ENCODE peak calls at places on chromosomes 6 and 20, in nine cellular contexts. E is endothelial cell, K is GM06990, C is ovary, R is choroid plexus epithelial cell, F is endothelial cell of umbilical vein, Z is heart right ventricle, B is occipital lobe, A is B cell. O is an unnamed sample.

GRCh38 chr6:38725414-38726183 is 10.5 kb downstream of the DNAH8 start:
- DNase-seq in B (no peak), K (no peak), Z (no peak), C (no peak), R (peak), F (no peak), E (no peak), A (no peak), O (no peak)

GRCh38 chr20:57677323-57677982 is 32.4 kb downstream of the PMEPA1 start:
- DNase-seq in Z (no peak), C (no peak), A (no peak), F (no peak), K (no peak), E (no peak), R (no peak), B (no peak), O (no peak)

GRCh38 chr20:9021699-9022098 is 47.2 kb upstream of the PLCB4 start:
- DNase-seq in C (no peak), A (no peak), E (no peak), R (peak), F (no peak), Z (peak), B (no peak), K (no peak), O (no peak)

GRCh38 chr20:45934046-45934586 is 367 bp upstream of the PCIF1 start:
- DNase-seq in K (peak), R (peak), A (peak), C (peak), B (peak), Z (peak), F (no peak), E (no peak), O (peak)

GRCh38 chr6:167420858-167421766 is 96.2 kb downstream of the TTLL2 start:
- DNase-seq in F (no peak), K (no peak), A (no peak), Z (no peak), C (no peak), E (no peak), B (no peak), R (no peak), O (no peak)

GRCh38 chr6:67496191-67496590 is 1138.9 kb upstream of the ADGRB3 start:
- DNase-seq in B (no peak), K (no peak), R (no peak), E (no peak), C (no peak), A (no peak), F (no peak), Z (no peak), O (no peak)

GRCh38 chr6:139010674-139011073 is 17.9 kb upstream of the ABRACL start:
- DNase-seq in F (no peak), K (no peak), A (no peak), R (no peak), B (no peak), C (no peak), E (no peak), Z (no peak), O (no peak)

GRCh38 chr20:33299111-33299603 is 16.1 kb downstream of the BPIFB1 start:
- DNase-seq in C (peak), E (peak), R (peak), Z (peak), B (peak), A (peak), K (peak), F (peak), O (peak)

GRCh38 chr20:6637160-6637579 is 130.3 kb upstream of the BMP2 start:
- DNase-seq in B (no peak), A (no peak), R (no peak), E (no peak), K (no peak), C (no peak), Z (no peak), F (no peak), O (no peak)

GRCh38 chr6:80272988-80273387 is 166.5 kb downstream of the BCKDHB start:
- DNase-seq in A (no peak), Z (no peak), R (no peak), C (no peak), B (no peak), K (no peak), E (no peak), F (no peak), O (no peak)

GRCh38 chr6:3118353-3119039 is at the start of gene BPHL:
- DNase-seq in K (peak), F (peak), E (peak), Z (peak), C (peak), A (peak), B (peak), R (peak), O (peak)

GRCh38 chr6:15493437-15494168 is 169.2 kb downstream of the DTNBP1 start:
- DNase-seq in B (no peak), Z (no peak), F (no peak), K (no peak), C (peak), R (peak), E (no peak), A (no peak), O (no peak)

GRCh38 chr6:121780325-121781313 is 345.2 kb downstream of the GJA1 start:
- DNase-seq in C (peak), A (no peak), F (no peak), R (peak), B (peak), E (no peak), K (no peak), Z (peak), O (no peak)

GRCh38 chr6:43668151-43669028 is 19.2 kb downstream of the MRPS18A start:
- DNase-seq in K (peak), B (peak), Z (peak), E (peak), R (peak), C (peak), A (no peak), F (peak), O (peak)

GRCh38 chr6:109172096-109172495 is 76.8 kb downstream of the CEP57L1 start:
- DNase-seq in C (no peak), E (no peak), K (no peak), A (no peak), R (no peak), B (no peak), Z (no peak), F (no peak), O (no peak)

GRCh38 chr20:16459019-16459700 is 114.1 kb downstream of the KIF16B start:
- DNase-seq in E (no peak), B (no peak), C (peak), K (no peak), Z (peak), A (no peak), R (peak), F (peak), O (no peak)

GRCh38 chr6:109910571-109910970 is 67.5 kb upstream of the GPR6 start:
- DNase-seq in K (no peak), Z (no peak), B (no peak), R (no peak), C (no peak), E (no peak), A (no peak), F (no peak), O (no peak)

GRCh38 chr6:113654396-113654795 is 202.7 kb upstream of the MARCKS start:
- DNase-seq in R (no peak), B (peak), Z (no peak), F (peak), K (no peak), A (no peak), E (no peak), C (peak), O (no peak)

GRCh38 chr6:87909849-87910248 is 137.8 kb upstream of the SPACA1 start:
- DNase-seq in B (peak), F (peak), Z (no peak), K (no peak), R (peak), E (no peak), A (no peak), C (no peak), O (no peak)

GRCh38 chr6:157625111-157625510 is 197.9 kb upstream of the SNX9 start:
- DNase-seq in C (no peak), K (no peak), Z (no peak), F (no peak), E (no peak), R (no peak), B (no peak), A (no peak), O (no peak)

GRCh38 chr6:99287523-99287922 is 62.0 kb downstream of the FAXC start:
- DNase-seq in A (no peak), C (no peak), Z (no peak), E (no peak), K (no peak), R (peak), B (no peak), F (no peak), O (no peak)

GRCh38 chr20:56343861-56344381 is 14.9 kb upstream of the FAM210B start:
- DNase-seq in E (peak), F (peak), B (no peak), C (peak), K (peak), Z (no peak), A (no peak), R (peak), O (peak)

GRCh38 chr20:38649275-38649891 is 47.8 kb downstream of the ARHGAP40 start:
- DNase-seq in B (no peak), F (peak), E (peak), K (no peak), Z (no peak), C (no peak), R (peak), A (no peak), O (peak)

GRCh38 chr6:126307859-126308258 is 32.1 kb upstream of the CENPW start:
- DNase-seq in C (no peak), A (no peak), K (no peak), E (no peak), F (peak), R (peak), Z (no peak), B (no peak), O (no peak)

GRCh38 chr6:72522735-72523141 is 99.1 kb upstream of the KCNQ5 start:
- DNase-seq in K (peak), Z (no peak), A (no peak), B (no peak), R (no peak), E (peak), F (no peak), C (no peak), O (peak)

GRCh38 chr20:62942456-62942855 is 4.5 kb downstream of the GID8 start:
- DNase-seq in K (no peak), R (no peak), F (no peak), C (no peak), B (no peak), A (no peak), Z (no peak), E (no peak), O (no peak)

GRCh38 chr20:14062786-14063185 is 67.5 kb downstream of the MACROD2 start:
- DNase-seq in B (no peak), C (no peak), R (peak), K (no peak), Z (no peak), E (no peak), F (no peak), A (no peak), O (no peak)

GRCh38 chr6:7939186-7939863 is 28.7 kb upstream of the TXNDC5 start:
- DNase-seq in F (peak), A (peak), E (no peak), C (no peak), Z (no peak), K (peak), R (no peak), B (no peak), O (no peak)

GRCh38 chr20:56249244-56249955 is 868 bp downstream of the MC3R start:
- DNase-seq in A (no peak), B (no peak), K (peak), E (no peak), Z (no peak), F (no peak), R (no peak), C (peak), O (peak)

GRCh38 chr6:33958208-33958862 is 154.5 kb upstream of the MLN start:
- DNase-seq in A (peak), Z (no peak), F (no peak), K (no peak), E (peak), B (no peak), C (no peak), R (peak), O (no peak)

O was measured in GM10248.